ENCODE peak calls at places on chromosomes 6 and 20, in five cellular contexts. One of them, this sample, is unnamed.

GRCh38 chr6:37481793-37482192 is 17.9 kb downstream of the CCDC167 start:
- DNase-seq in MV-4-11: no peak
- DNase-seq in MCF 10A: no peak
- DNase-seq in activated CD4-positive, alpha-beta memory T cell treated with anti-CD3 and anti-CD28 coated beads, Interleukin-2, amount 10 ng/mL, durations not matched to agents 7 days and 5 days: no peak
- DNase-seq in T follicular helper cell: no peak
- DNase-seq in this sample: no peak

GRCh38 chr6:116629467-116630063 is 13.3 kb downstream of the RSPH4A start:
- DNase-seq in MV-4-11: peak
- DNase-seq in MCF 10A: no peak
- DNase-seq in activated CD4-positive, alpha-beta memory T cell treated with anti-CD3 and anti-CD28 coated beads, Interleukin-2, amount 10 ng/mL, durations not matched to agents 7 days and 5 days: no peak
- DNase-seq in T follicular helper cell: no peak
- DNase-seq in this sample: no peak

GRCh38 chr20:5070570-5070969 is 49.2 kb downstream of the PCNA start:
- DNase-seq in MV-4-11: no peak
- DNase-seq in MCF 10A: no peak
- DNase-seq in activated CD4-positive, alpha-beta memory T cell treated with anti-CD3 and anti-CD28 coated beads, Interleukin-2, amount 10 ng/mL, durations not matched to agents 7 days and 5 days: no peak
- DNase-seq in T follicular helper cell: no peak
- DNase-seq in this sample: no peak

GRCh38 chr6:12592634-12593033 is 123.9 kb upstream of the PHACTR1 start:
- DNase-seq in MV-4-11: no peak
- DNase-seq in MCF 10A: peak
- DNase-seq in activated CD4-positive, alpha-beta memory T cell treated with anti-CD3 and anti-CD28 coated beads, Interleukin-2, amount 10 ng/mL, durations not matched to agents 7 days and 5 days: no peak
- DNase-seq in T follicular helper cell: no peak
- DNase-seq in this sample: no peak

GRCh38 chr6:106739387-106739786 is 110.0 kb downstream of the QRSL1 start:
- DNase-seq in MV-4-11: no peak
- DNase-seq in MCF 10A: peak
- DNase-seq in activated CD4-positive, alpha-beta memory T cell treated with anti-CD3 and anti-CD28 coated beads, Interleukin-2, amount 10 ng/mL, durations not matched to agents 7 days and 5 days: no peak
- DNase-seq in T follicular helper cell: no peak
- DNase-seq in this sample: no peak

GRCh38 chr6:169115632-169116031 is 138.0 kb downstream of the THBS2 start:
- DNase-seq in MV-4-11: peak
- DNase-seq in MCF 10A: no peak
- DNase-seq in activated CD4-positive, alpha-beta memory T cell treated with anti-CD3 and anti-CD28 coated beads, Interleukin-2, amount 10 ng/mL, durations not matched to agents 7 days and 5 days: no peak
- DNase-seq in T follicular helper cell: no peak
- DNase-seq in this sample: no peak

GRCh38 chr6:89054200-89054599 is 26.4 kb upstream of the PNRC1 start:
- DNase-seq in MV-4-11: no peak
- DNase-seq in MCF 10A: no peak
- DNase-seq in activated CD4-positive, alpha-beta memory T cell treated with anti-CD3 and anti-CD28 coated beads, Interleukin-2, amount 10 ng/mL, durations not matched to agents 7 days and 5 days: no peak
- DNase-seq in T follicular helper cell: no peak
- DNase-seq in this sample: no peak

GRCh38 chr20:21235346-21235712 is 67.8 kb upstream of the XRN2 start:
- DNase-seq in MV-4-11: no peak
- DNase-seq in MCF 10A: no peak
- DNase-seq in activated CD4-positive, alpha-beta memory T cell treated with anti-CD3 and anti-CD28 coated beads, Interleukin-2, amount 10 ng/mL, durations not matched to agents 7 days and 5 days: no peak
- DNase-seq in T follicular helper cell: no peak
- DNase-seq in this sample: no peak

GRCh38 chr6:141056945-141057635 is 1075.6 kb upstream of the GJE1 start:
- DNase-seq in MV-4-11: no peak
- DNase-seq in MCF 10A: no peak
- DNase-seq in activated CD4-positive, alpha-beta memory T cell treated with anti-CD3 and anti-CD28 coated beads, Interleukin-2, amount 10 ng/mL, durations not matched to agents 7 days and 5 days: no peak
- DNase-seq in T follicular helper cell: no peak
- DNase-seq in this sample: no peak

GRCh38 chr20:50215917-50216316 is 25.3 kb downstream of the CEBPB start:
- DNase-seq in MV-4-11: no peak
- DNase-seq in MCF 10A: no peak
- DNase-seq in activated CD4-positive, alpha-beta memory T cell treated with anti-CD3 and anti-CD28 coated beads, Interleukin-2, amount 10 ng/mL, durations not matched to agents 7 days and 5 days: no peak
- DNase-seq in T follicular helper cell: no peak
- DNase-seq in this sample: no peak

GRCh38 chr6:110573537-110573936 is 97.1 kb upstream of the SLC22A16 start:
- DNase-seq in MV-4-11: no peak
- DNase-seq in MCF 10A: no peak
- DNase-seq in activated CD4-positive, alpha-beta memory T cell treated with anti-CD3 and anti-CD28 coated beads, Interleukin-2, amount 10 ng/mL, durations not matched to agents 7 days and 5 days: no peak
- DNase-seq in T follicular helper cell: no peak
- DNase-seq in this sample: no peak

GRCh38 chr6:149335924-149336323 is 18.4 kb downstream of the TAB2 start:
- DNase-seq in MV-4-11: peak
- DNase-seq in MCF 10A: peak
- DNase-seq in activated CD4-positive, alpha-beta memory T cell treated with anti-CD3 and anti-CD28 coated beads, Interleukin-2, amount 10 ng/mL, durations not matched to agents 7 days and 5 days: peak
- DNase-seq in T follicular helper cell: no peak
- DNase-seq in this sample: no peak

GRCh38 chr6:100472674-100473073 is 8.0 kb upstream of the SIM1 start:
- DNase-seq in MV-4-11: no peak
- DNase-seq in MCF 10A: peak
- DNase-seq in activated CD4-positive, alpha-beta memory T cell treated with anti-CD3 and anti-CD28 coated beads, Interleukin-2, amount 10 ng/mL, durations not matched to agents 7 days and 5 days: peak
- DNase-seq in T follicular helper cell: no peak
- DNase-seq in this sample: no peak

GRCh38 chr20:35971981-35972380 is 3.6 kb downstream of the CNBD2 start:
- DNase-seq in MV-4-11: no peak
- DNase-seq in MCF 10A: no peak
- DNase-seq in activated CD4-positive, alpha-beta memory T cell treated with anti-CD3 and anti-CD28 coated beads, Interleukin-2, amount 10 ng/mL, durations not matched to agents 7 days and 5 days: no peak
- DNase-seq in T follicular helper cell: no peak
- DNase-seq in this sample: no peak

GRCh38 chr20:50390685-50391443 is 119.3 kb upstream of the PTPN1 start:
- DNase-seq in MV-4-11: no peak
- DNase-seq in MCF 10A: no peak
- DNase-seq in activated CD4-positive, alpha-beta memory T cell treated with anti-CD3 and anti-CD28 coated beads, Interleukin-2, amount 10 ng/mL, durations not matched to agents 7 days and 5 days: no peak
- DNase-seq in T follicular helper cell: no peak
- DNase-seq in this sample: no peak

GRCh38 chr20:48619126-48620101 is 208.4 kb downstream of the PREX1 start:
- DNase-seq in MV-4-11: no peak
- DNase-seq in MCF 10A: peak
- DNase-seq in activated CD4-positive, alpha-beta memory T cell treated with anti-CD3 and anti-CD28 coated beads, Interleukin-2, amount 10 ng/mL, durations not matched to agents 7 days and 5 days: no peak
- DNase-seq in T follicular helper cell: no peak
- DNase-seq in this sample: no peak

GRCh38 chr6:39731565-39731964 is 6.4 kb upstream of the KIF6 start:
- DNase-seq in MV-4-11: no peak
- DNase-seq in MCF 10A: peak
- DNase-seq in activated CD4-positive, alpha-beta memory T cell treated with anti-CD3 and anti-CD28 coated beads, Interleukin-2, amount 10 ng/mL, durations not matched to agents 7 days and 5 days: no peak
- DNase-seq in T follicular helper cell: no peak
- DNase-seq in this sample: no peak

GRCh38 chr6:48714286-48715049 is 603.5 kb upstream of the PTCHD4 start:
- DNase-seq in MV-4-11: no peak
- DNase-seq in MCF 10A: no peak
- DNase-seq in activated CD4-positive, alpha-beta memory T cell treated with anti-CD3 and anti-CD28 coated beads, Interleukin-2, amount 10 ng/mL, durations not matched to agents 7 days and 5 days: no peak
- DNase-seq in T follicular helper cell: no peak
- DNase-seq in this sample: no peak

GRCh38 chr20:12061471-12061870 is 143.8 kb downstream of the BTBD3 start:
- DNase-seq in MV-4-11: no peak
- DNase-seq in MCF 10A: peak
- DNase-seq in activated CD4-positive, alpha-beta memory T cell treated with anti-CD3 and anti-CD28 coated beads, Interleukin-2, amount 10 ng/mL, durations not matched to agents 7 days and 5 days: no peak
- DNase-seq in T follicular helper cell: no peak
- DNase-seq in this sample: no peak

GRCh38 chr6:65680232-65680631 is 26.8 kb downstream of the EYS start:
- DNase-seq in MV-4-11: no peak
- DNase-seq in MCF 10A: no peak
- DNase-seq in activated CD4-positive, alpha-beta memory T cell treated with anti-CD3 and anti-CD28 coated beads, Interleukin-2, amount 10 ng/mL, durations not matched to agents 7 days and 5 days: no peak
- DNase-seq in T follicular helper cell: no peak
- DNase-seq in this sample: no peak

GRCh38 chr20:6081236-6081635 is 27.4 kb upstream of the LRRN4 start:
- DNase-seq in MV-4-11: no peak
- DNase-seq in MCF 10A: peak
- DNase-seq in activated CD4-positive, alpha-beta memory T cell treated with anti-CD3 and anti-CD28 coated beads, Interleukin-2, amount 10 ng/mL, durations not matched to agents 7 days and 5 days: no peak
- DNase-seq in T follicular helper cell: no peak
- DNase-seq in this sample: no peak

GRCh38 chr20:57900226-57900905 is 190.6 kb upstream of the PMEPA1 start:
- DNase-seq in MV-4-11: no peak
- DNase-seq in MCF 10A: no peak
- DNase-seq in activated CD4-positive, alpha-beta memory T cell treated with anti-CD3 and anti-CD28 coated beads, Interleukin-2, amount 10 ng/mL, durations not matched to agents 7 days and 5 days: no peak
- DNase-seq in T follicular helper cell: no peak
- DNase-seq in this sample: no peak

GRCh38 chr6:12875061-12875460 is 158.5 kb downstream of the PHACTR1 start:
- DNase-seq in MV-4-11: no peak
- DNase-seq in MCF 10A: peak
- DNase-seq in activated CD4-positive, alpha-beta memory T cell treated with anti-CD3 and anti-CD28 coated beads, Interleukin-2, amount 10 ng/mL, durations not matched to agents 7 days and 5 days: no peak
- DNase-seq in T follicular helper cell: no peak
- DNase-seq in this sample: no peak

GRCh38 chr6:116779569-116780164 is 14.1 kb upstream of the FAM162B start:
- DNase-seq in MV-4-11: peak
- DNase-seq in MCF 10A: peak
- DNase-seq in activated CD4-positive, alpha-beta memory T cell treated with anti-CD3 and anti-CD28 coated beads, Interleukin-2, amount 10 ng/mL, durations not matched to agents 7 days and 5 days: no peak
- DNase-seq in T follicular helper cell: no peak
- DNase-seq in this sample: no peak

GRCh38 chr20:16476032-16476431 is 97.2 kb downstream of the KIF16B start:
- DNase-seq in MV-4-11: peak
- DNase-seq in MCF 10A: peak
- DNase-seq in activated CD4-positive, alpha-beta memory T cell treated with anti-CD3 and anti-CD28 coated beads, Interleukin-2, amount 10 ng/mL, durations not matched to agents 7 days and 5 days: no peak
- DNase-seq in T follicular helper cell: no peak
- DNase-seq in this sample: no peak

GRCh38 chr20:48822879-48823385 is 4.9 kb downstream of the PREX1 start:
- DNase-seq in MV-4-11: peak
- DNase-seq in MCF 10A: no peak
- DNase-seq in activated CD4-positive, alpha-beta memory T cell treated with anti-CD3 and anti-CD28 coated beads, Interleukin-2, amount 10 ng/mL, durations not matched to agents 7 days and 5 days: no peak
- DNase-seq in T follicular helper cell: no peak
- DNase-seq in this sample: no peak

This sample was measured in activated B cell treated with CpG ODN at 0.5 μM for 24 hours.